ENCODE peak calls at places on chromosomes 1 and 21, in five cellular contexts. One of them, this sample, is unnamed.

GRCh38 chr1:162846256-162847212 is 14.4 kb downstream of the CCDC190 start:
- DNase-seq in H4: peak
- DNase-seq in Jurkat, Clone E6-1: no peak
- DNase-seq in fibroblast of pulmonary artery: no peak
- DNase-seq in activated gamma-delta T cell treated with Interleukin-2 at 50 U/mL for 16 hours: no peak
- DNase-seq in this sample: no peak

GRCh38 chr1:16183157-16183556 is 27.3 kb upstream of the EPHA2 start:
- DNase-seq in H4: no peak
- DNase-seq in Jurkat, Clone E6-1: no peak
- DNase-seq in fibroblast of pulmonary artery: peak
- DNase-seq in activated gamma-delta T cell treated with Interleukin-2 at 50 U/mL for 16 hours: no peak
- DNase-seq in this sample: no peak

GRCh38 chr1:212814989-212815388 is 23.3 kb downstream of the TATDN3 start:
- DNase-seq in H4: no peak
- DNase-seq in Jurkat, Clone E6-1: no peak
- DNase-seq in fibroblast of pulmonary artery: peak
- DNase-seq in activated gamma-delta T cell treated with Interleukin-2 at 50 U/mL for 16 hours: no peak
- DNase-seq in this sample: no peak

GRCh38 chr1:20682571-20683236 is 21.5 kb upstream of the DDOST start:
- DNase-seq in H4: no peak
- DNase-seq in Jurkat, Clone E6-1: no peak
- DNase-seq in fibroblast of pulmonary artery: no peak
- DNase-seq in activated gamma-delta T cell treated with Interleukin-2 at 50 U/mL for 16 hours: no peak
- DNase-seq in this sample: no peak

GRCh38 chr1:230498704-230499103 is 72.6 kb upstream of the PGBD5 start:
- DNase-seq in H4: no peak
- DNase-seq in Jurkat, Clone E6-1: no peak
- DNase-seq in fibroblast of pulmonary artery: no peak
- DNase-seq in activated gamma-delta T cell treated with Interleukin-2 at 50 U/mL for 16 hours: no peak
- DNase-seq in this sample: no peak

GRCh38 chr1:4601986-4602385 is 52.4 kb upstream of the AJAP1 start:
- DNase-seq in H4: no peak
- DNase-seq in Jurkat, Clone E6-1: no peak
- DNase-seq in fibroblast of pulmonary artery: no peak
- DNase-seq in activated gamma-delta T cell treated with Interleukin-2 at 50 U/mL for 16 hours: no peak
- DNase-seq in this sample: no peak

GRCh38 chr1:18998016-18998724 is 41.7 kb upstream of the IFFO2 start:
- DNase-seq in H4: peak
- DNase-seq in Jurkat, Clone E6-1: no peak
- DNase-seq in fibroblast of pulmonary artery: no peak
- DNase-seq in activated gamma-delta T cell treated with Interleukin-2 at 50 U/mL for 16 hours: no peak
- DNase-seq in this sample: no peak

GRCh38 chr1:32538887-32539583 is at the start of gene ZBTB8A:
- DNase-seq in H4: peak
- DNase-seq in Jurkat, Clone E6-1: no peak
- DNase-seq in fibroblast of pulmonary artery: peak
- DNase-seq in activated gamma-delta T cell treated with Interleukin-2 at 50 U/mL for 16 hours: no peak
- DNase-seq in this sample: peak

GRCh38 chr1:18225236-18225904 is 117.8 kb downstream of the IGSF21 start:
- DNase-seq in H4: no peak
- DNase-seq in Jurkat, Clone E6-1: no peak
- DNase-seq in fibroblast of pulmonary artery: no peak
- DNase-seq in activated gamma-delta T cell treated with Interleukin-2 at 50 U/mL for 16 hours: no peak
- DNase-seq in this sample: no peak

GRCh38 chr21:38679531-38679930 is 126.2 kb upstream of the ETS2 start:
- DNase-seq in H4: peak
- DNase-seq in Jurkat, Clone E6-1: no peak
- DNase-seq in fibroblast of pulmonary artery: peak
- DNase-seq in activated gamma-delta T cell treated with Interleukin-2 at 50 U/mL for 16 hours: no peak
- DNase-seq in this sample: peak

GRCh38 chr1:201645956-201646355 is 107.0 kb downstream of the NAV1 start:
- DNase-seq in H4: no peak
- DNase-seq in Jurkat, Clone E6-1: no peak
- DNase-seq in fibroblast of pulmonary artery: no peak
- DNase-seq in activated gamma-delta T cell treated with Interleukin-2 at 50 U/mL for 16 hours: no peak
- DNase-seq in this sample: no peak

GRCh38 chr1:31617917-31618746 is 643 bp downstream of the HCRTR1 start:
- DNase-seq in H4: no peak
- DNase-seq in Jurkat, Clone E6-1: no peak
- DNase-seq in fibroblast of pulmonary artery: peak
- DNase-seq in activated gamma-delta T cell treated with Interleukin-2 at 50 U/mL for 16 hours: peak
- DNase-seq in this sample: peak

GRCh38 chr1:209311770-209312169 is 271.7 kb upstream of the CAMK1G start:
- DNase-seq in H4: no peak
- DNase-seq in Jurkat, Clone E6-1: no peak
- DNase-seq in fibroblast of pulmonary artery: no peak
- DNase-seq in activated gamma-delta T cell treated with Interleukin-2 at 50 U/mL for 16 hours: no peak
- DNase-seq in this sample: no peak

GRCh38 chr1:229855999-229856650 is 210.9 kb upstream of the GALNT2 start:
- DNase-seq in H4: no peak
- DNase-seq in Jurkat, Clone E6-1: no peak
- DNase-seq in fibroblast of pulmonary artery: no peak
- DNase-seq in activated gamma-delta T cell treated with Interleukin-2 at 50 U/mL for 16 hours: peak
- DNase-seq in this sample: peak

GRCh38 chr21:34333150-34333739 is 30.6 kb upstream of the KCNE2 start:
- DNase-seq in H4: peak
- DNase-seq in Jurkat, Clone E6-1: no peak
- DNase-seq in fibroblast of pulmonary artery: peak
- DNase-seq in activated gamma-delta T cell treated with Interleukin-2 at 50 U/mL for 16 hours: no peak
- DNase-seq in this sample: no peak

GRCh38 chr1:40391688-40392145 is 18.2 kb downstream of the SMAP2 start:
- DNase-seq in H4: no peak
- DNase-seq in Jurkat, Clone E6-1: no peak
- DNase-seq in fibroblast of pulmonary artery: no peak
- DNase-seq in activated gamma-delta T cell treated with Interleukin-2 at 50 U/mL for 16 hours: no peak
- DNase-seq in this sample: no peak

GRCh38 chr1:169529068-169529642 is 43.4 kb upstream of the SLC19A2 start:
- DNase-seq in H4: no peak
- DNase-seq in Jurkat, Clone E6-1: peak
- DNase-seq in fibroblast of pulmonary artery: peak
- DNase-seq in activated gamma-delta T cell treated with Interleukin-2 at 50 U/mL for 16 hours: no peak
- DNase-seq in this sample: no peak

GRCh38 chr1:214448536-214448935 is 102.9 kb downstream of the PTPN14 start:
- DNase-seq in H4: no peak
- DNase-seq in Jurkat, Clone E6-1: no peak
- DNase-seq in fibroblast of pulmonary artery: no peak
- DNase-seq in activated gamma-delta T cell treated with Interleukin-2 at 50 U/mL for 16 hours: no peak
- DNase-seq in this sample: no peak

GRCh38 chr1:24900985-24901781 is 28.9 kb downstream of the RUNX3 start:
- DNase-seq in H4: no peak
- DNase-seq in Jurkat, Clone E6-1: no peak
- DNase-seq in fibroblast of pulmonary artery: no peak
- DNase-seq in activated gamma-delta T cell treated with Interleukin-2 at 50 U/mL for 16 hours: no peak
- DNase-seq in this sample: no peak

GRCh38 chr1:217333939-217334338 is 297.0 kb downstream of the GPATCH2 start:
- DNase-seq in H4: no peak
- DNase-seq in Jurkat, Clone E6-1: peak
- DNase-seq in fibroblast of pulmonary artery: peak
- DNase-seq in activated gamma-delta T cell treated with Interleukin-2 at 50 U/mL for 16 hours: no peak
- DNase-seq in this sample: no peak

GRCh38 chr1:209675567-209676154 is 449 bp downstream of the G0S2 start:
- DNase-seq in H4: no peak
- DNase-seq in Jurkat, Clone E6-1: no peak
- DNase-seq in fibroblast of pulmonary artery: no peak
- DNase-seq in activated gamma-delta T cell treated with Interleukin-2 at 50 U/mL for 16 hours: no peak
- DNase-seq in this sample: peak

GRCh38 chr1:219279017-219279770 is 105.5 kb downstream of the LYPLAL1 start:
- DNase-seq in H4: no peak
- DNase-seq in Jurkat, Clone E6-1: no peak
- DNase-seq in fibroblast of pulmonary artery: peak
- DNase-seq in activated gamma-delta T cell treated with Interleukin-2 at 50 U/mL for 16 hours: no peak
- DNase-seq in this sample: no peak

GRCh38 chr1:39016604-39017171 is 9.5 kb upstream of the NDUFS5 start:
- DNase-seq in H4: no peak
- DNase-seq in Jurkat, Clone E6-1: no peak
- DNase-seq in fibroblast of pulmonary artery: no peak
- DNase-seq in activated gamma-delta T cell treated with Interleukin-2 at 50 U/mL for 16 hours: no peak
- DNase-seq in this sample: no peak

GRCh38 chr1:79646885-79647284 is 640.4 kb upstream of the ADGRL4 start:
- DNase-seq in H4: no peak
- DNase-seq in Jurkat, Clone E6-1: no peak
- DNase-seq in fibroblast of pulmonary artery: no peak
- DNase-seq in activated gamma-delta T cell treated with Interleukin-2 at 50 U/mL for 16 hours: no peak
- DNase-seq in this sample: no peak

GRCh38 chr1:55926906-55927471 is 652.4 kb downstream of the PLPP3 start:
- DNase-seq in H4: no peak
- DNase-seq in Jurkat, Clone E6-1: no peak
- DNase-seq in fibroblast of pulmonary artery: no peak
- DNase-seq in activated gamma-delta T cell treated with Interleukin-2 at 50 U/mL for 16 hours: no peak
- DNase-seq in this sample: no peak

GRCh38 chr1:24964811-24965570 is 34.9 kb upstream of the RUNX3 start:
- DNase-seq in H4: peak
- DNase-seq in Jurkat, Clone E6-1: peak
- DNase-seq in fibroblast of pulmonary artery: no peak
- DNase-seq in activated gamma-delta T cell treated with Interleukin-2 at 50 U/mL for 16 hours: peak
- DNase-seq in this sample: peak

GRCh38 chr1:41341365-41341683 is 19.9 kb upstream of the FOXO6 start:
- DNase-seq in H4: no peak
- DNase-seq in Jurkat, Clone E6-1: no peak
- DNase-seq in fibroblast of pulmonary artery: no peak
- DNase-seq in activated gamma-delta T cell treated with Interleukin-2 at 50 U/mL for 16 hours: no peak
- DNase-seq in this sample: no peak

This sample was measured in GM06990.